ENCODE peak calls at places on chromosomes 6 and 20, in six cellular contexts. One of them, this sample, is unnamed.

GRCh38 chr20:38109657-38110524 is 55.2 kb downstream of the TGM2 start:
- DNase-seq in AG20443: peak
- DNase-seq in midbrain: no peak
- DNase-seq in activated CD8-positive, alpha-beta memory T cell treated with anti-CD3 and anti-CD28 coated beads, Interleukin-2, amount 50 U/mL, for 48 hours: no peak
- DNase-seq in mesendoderm: peak
- DNase-seq in amniotic stem cell: peak
- DNase-seq in this sample: peak

GRCh38 chr6:46927066-46927465 is 5.3 kb upstream of the ADGRF5 start:
- DNase-seq in AG20443: no peak
- DNase-seq in midbrain: no peak
- DNase-seq in activated CD8-positive, alpha-beta memory T cell treated with anti-CD3 and anti-CD28 coated beads, Interleukin-2, amount 50 U/mL, for 48 hours: no peak
- DNase-seq in mesendoderm: no peak
- DNase-seq in amniotic stem cell: no peak
- DNase-seq in this sample: no peak

GRCh38 chr6:118580585-118581419 is 32.7 kb downstream of the PLN start:
- DNase-seq in AG20443: peak
- DNase-seq in midbrain: peak
- DNase-seq in activated CD8-positive, alpha-beta memory T cell treated with anti-CD3 and anti-CD28 coated beads, Interleukin-2, amount 50 U/mL, for 48 hours: no peak
- DNase-seq in mesendoderm: peak
- DNase-seq in amniotic stem cell: peak
- DNase-seq in this sample: no peak

GRCh38 chr6:31203345-31203979 is 33.0 kb upstream of the POU5F1 start:
- DNase-seq in AG20443: peak
- DNase-seq in midbrain: no peak
- DNase-seq in activated CD8-positive, alpha-beta memory T cell treated with anti-CD3 and anti-CD28 coated beads, Interleukin-2, amount 50 U/mL, for 48 hours: peak
- DNase-seq in mesendoderm: peak
- DNase-seq in amniotic stem cell: peak
- DNase-seq in this sample: no peak

GRCh38 chr6:146887447-146888077 is 288.8 kb downstream of the ADGB start:
- DNase-seq in AG20443: no peak
- DNase-seq in midbrain: no peak
- DNase-seq in activated CD8-positive, alpha-beta memory T cell treated with anti-CD3 and anti-CD28 coated beads, Interleukin-2, amount 50 U/mL, for 48 hours: no peak
- DNase-seq in mesendoderm: peak
- DNase-seq in amniotic stem cell: no peak
- DNase-seq in this sample: no peak

GRCh38 chr6:10558575-10558974 is 37.4 kb downstream of the GCNT2 start:
- DNase-seq in AG20443: no peak
- DNase-seq in midbrain: peak
- DNase-seq in activated CD8-positive, alpha-beta memory T cell treated with anti-CD3 and anti-CD28 coated beads, Interleukin-2, amount 50 U/mL, for 48 hours: no peak
- DNase-seq in mesendoderm: peak
- DNase-seq in amniotic stem cell: no peak
- DNase-seq in this sample: no peak

GRCh38 chr20:49187330-49188100 is 619 bp downstream of the STAU1 start:
- DNase-seq in AG20443: peak
- DNase-seq in midbrain: no peak
- DNase-seq in activated CD8-positive, alpha-beta memory T cell treated with anti-CD3 and anti-CD28 coated beads, Interleukin-2, amount 50 U/mL, for 48 hours: peak
- DNase-seq in mesendoderm: peak
- DNase-seq in amniotic stem cell: no peak
- DNase-seq in this sample: no peak

GRCh38 chr6:130223508-130223907 is 757 bp upstream of the SAMD3 start:
- DNase-seq in AG20443: no peak
- DNase-seq in midbrain: no peak
- DNase-seq in activated CD8-positive, alpha-beta memory T cell treated with anti-CD3 and anti-CD28 coated beads, Interleukin-2, amount 50 U/mL, for 48 hours: peak
- DNase-seq in mesendoderm: no peak
- DNase-seq in amniotic stem cell: no peak
- DNase-seq in this sample: no peak

GRCh38 chr20:45592574-45593189 is 13.6 kb upstream of the WFDC8 start:
- DNase-seq in AG20443: peak
- DNase-seq in midbrain: peak
- DNase-seq in activated CD8-positive, alpha-beta memory T cell treated with anti-CD3 and anti-CD28 coated beads, Interleukin-2, amount 50 U/mL, for 48 hours: no peak
- DNase-seq in mesendoderm: peak
- DNase-seq in amniotic stem cell: no peak
- DNase-seq in this sample: no peak

GRCh38 chr6:34515473-34516387 is 40.4 kb downstream of the SPDEF start:
- DNase-seq in AG20443: no peak
- DNase-seq in midbrain: no peak
- DNase-seq in activated CD8-positive, alpha-beta memory T cell treated with anti-CD3 and anti-CD28 coated beads, Interleukin-2, amount 50 U/mL, for 48 hours: no peak
- DNase-seq in mesendoderm: no peak
- DNase-seq in amniotic stem cell: no peak
- DNase-seq in this sample: no peak

GRCh38 chr6:34174846-34175399 is 29.0 kb upstream of the GRM4 start:
- DNase-seq in AG20443: no peak
- DNase-seq in midbrain: no peak
- DNase-seq in activated CD8-positive, alpha-beta memory T cell treated with anti-CD3 and anti-CD28 coated beads, Interleukin-2, amount 50 U/mL, for 48 hours: peak
- DNase-seq in mesendoderm: no peak
- DNase-seq in amniotic stem cell: no peak
- DNase-seq in this sample: no peak

GRCh38 chr20:31747640-31748039 is 8.6 kb downstream of the TPX2 start:
- DNase-seq in AG20443: peak
- DNase-seq in midbrain: no peak
- DNase-seq in activated CD8-positive, alpha-beta memory T cell treated with anti-CD3 and anti-CD28 coated beads, Interleukin-2, amount 50 U/mL, for 48 hours: no peak
- DNase-seq in mesendoderm: peak
- DNase-seq in amniotic stem cell: no peak
- DNase-seq in this sample: no peak

GRCh38 chr6:84422380-84422968 is 195.0 kb upstream of the CEP162 start:
- DNase-seq in AG20443: no peak
- DNase-seq in midbrain: peak
- DNase-seq in activated CD8-positive, alpha-beta memory T cell treated with anti-CD3 and anti-CD28 coated beads, Interleukin-2, amount 50 U/mL, for 48 hours: peak
- DNase-seq in mesendoderm: peak
- DNase-seq in amniotic stem cell: peak
- DNase-seq in this sample: peak

GRCh38 chr6:45569210-45569945 is 191.6 kb upstream of the SUPT3H start:
- DNase-seq in AG20443: peak
- DNase-seq in midbrain: peak
- DNase-seq in activated CD8-positive, alpha-beta memory T cell treated with anti-CD3 and anti-CD28 coated beads, Interleukin-2, amount 50 U/mL, for 48 hours: no peak
- DNase-seq in mesendoderm: no peak
- DNase-seq in amniotic stem cell: no peak
- DNase-seq in this sample: no peak

GRCh38 chr20:13934992-13935894 is 55.2 kb downstream of the SEL1L2 start:
- DNase-seq in AG20443: peak
- DNase-seq in midbrain: no peak
- DNase-seq in activated CD8-positive, alpha-beta memory T cell treated with anti-CD3 and anti-CD28 coated beads, Interleukin-2, amount 50 U/mL, for 48 hours: no peak
- DNase-seq in mesendoderm: no peak
- DNase-seq in amniotic stem cell: no peak
- DNase-seq in this sample: no peak

GRCh38 chr6:98977606-98978292 is 30.0 kb upstream of the FBXL4 start:
- DNase-seq in AG20443: no peak
- DNase-seq in midbrain: peak
- DNase-seq in activated CD8-positive, alpha-beta memory T cell treated with anti-CD3 and anti-CD28 coated beads, Interleukin-2, amount 50 U/mL, for 48 hours: no peak
- DNase-seq in mesendoderm: no peak
- DNase-seq in amniotic stem cell: no peak
- DNase-seq in this sample: no peak

GRCh38 chr20:46772901-46773300 is 63.5 kb downstream of the SLC2A10 start:
- DNase-seq in AG20443: no peak
- DNase-seq in midbrain: no peak
- DNase-seq in activated CD8-positive, alpha-beta memory T cell treated with anti-CD3 and anti-CD28 coated beads, Interleukin-2, amount 50 U/mL, for 48 hours: no peak
- DNase-seq in mesendoderm: peak
- DNase-seq in amniotic stem cell: no peak
- DNase-seq in this sample: no peak

GRCh38 chr20:24379116-24379927 is 90.1 kb upstream of the SYNDIG1 start:
- DNase-seq in AG20443: peak
- DNase-seq in midbrain: peak
- DNase-seq in activated CD8-positive, alpha-beta memory T cell treated with anti-CD3 and anti-CD28 coated beads, Interleukin-2, amount 50 U/mL, for 48 hours: no peak
- DNase-seq in mesendoderm: peak
- DNase-seq in amniotic stem cell: no peak
- DNase-seq in this sample: peak

GRCh38 chr20:3248993-3249347 is 10.0 kb upstream of the SLC4A11 start:
- DNase-seq in AG20443: peak
- DNase-seq in midbrain: no peak
- DNase-seq in activated CD8-positive, alpha-beta memory T cell treated with anti-CD3 and anti-CD28 coated beads, Interleukin-2, amount 50 U/mL, for 48 hours: no peak
- DNase-seq in mesendoderm: no peak
- DNase-seq in amniotic stem cell: no peak
- DNase-seq in this sample: no peak

GRCh38 chr6:166269301-166270039 is 38.7 kb downstream of the PRR18 start:
- DNase-seq in AG20443: no peak
- DNase-seq in midbrain: no peak
- DNase-seq in activated CD8-positive, alpha-beta memory T cell treated with anti-CD3 and anti-CD28 coated beads, Interleukin-2, amount 50 U/mL, for 48 hours: no peak
- DNase-seq in mesendoderm: no peak
- DNase-seq in amniotic stem cell: no peak
- DNase-seq in this sample: no peak

GRCh38 chr6:152329640-152330202 is 307.4 kb downstream of the SYNE1 start:
- DNase-seq in AG20443: no peak
- DNase-seq in midbrain: no peak
- DNase-seq in activated CD8-positive, alpha-beta memory T cell treated with anti-CD3 and anti-CD28 coated beads, Interleukin-2, amount 50 U/mL, for 48 hours: no peak
- DNase-seq in mesendoderm: no peak
- DNase-seq in amniotic stem cell: no peak
- DNase-seq in this sample: no peak

GRCh38 chr6:164072240-164072666 is 657.7 kb downstream of the QKI start:
- DNase-seq in AG20443: no peak
- DNase-seq in midbrain: no peak
- DNase-seq in activated CD8-positive, alpha-beta memory T cell treated with anti-CD3 and anti-CD28 coated beads, Interleukin-2, amount 50 U/mL, for 48 hours: no peak
- DNase-seq in mesendoderm: no peak
- DNase-seq in amniotic stem cell: no peak
- DNase-seq in this sample: no peak

GRCh38 chr6:46651006-46651405 is 1.6 kb downstream of the CYP39A1 start:
- DNase-seq in AG20443: no peak
- DNase-seq in midbrain: no peak
- DNase-seq in activated CD8-positive, alpha-beta memory T cell treated with anti-CD3 and anti-CD28 coated beads, Interleukin-2, amount 50 U/mL, for 48 hours: no peak
- DNase-seq in mesendoderm: no peak
- DNase-seq in amniotic stem cell: no peak
- DNase-seq in this sample: no peak

GRCh38 chr6:131831392-131831791 is 23.6 kb downstream of the ENPP1 start:
- DNase-seq in AG20443: peak
- DNase-seq in midbrain: no peak
- DNase-seq in activated CD8-positive, alpha-beta memory T cell treated with anti-CD3 and anti-CD28 coated beads, Interleukin-2, amount 50 U/mL, for 48 hours: no peak
- DNase-seq in mesendoderm: no peak
- DNase-seq in amniotic stem cell: no peak
- DNase-seq in this sample: no peak

GRCh38 chr6:10977231-10977968 is 66.7 kb downstream of the ELOVL2 start:
- DNase-seq in AG20443: no peak
- DNase-seq in midbrain: no peak
- DNase-seq in activated CD8-positive, alpha-beta memory T cell treated with anti-CD3 and anti-CD28 coated beads, Interleukin-2, amount 50 U/mL, for 48 hours: no peak
- DNase-seq in mesendoderm: peak
- DNase-seq in amniotic stem cell: no peak
- DNase-seq in this sample: no peak

GRCh38 chr6:15274696-15275387 is 29.0 kb downstream of the JARID2 start:
- DNase-seq in AG20443: no peak
- DNase-seq in midbrain: no peak
- DNase-seq in activated CD8-positive, alpha-beta memory T cell treated with anti-CD3 and anti-CD28 coated beads, Interleukin-2, amount 50 U/mL, for 48 hours: no peak
- DNase-seq in mesendoderm: peak
- DNase-seq in amniotic stem cell: no peak
- DNase-seq in this sample: no peak

GRCh38 chr6:138307816-138308727 is 69.6 kb upstream of the SMIM28 start:
- DNase-seq in AG20443: peak
- DNase-seq in midbrain: peak
- DNase-seq in activated CD8-positive, alpha-beta memory T cell treated with anti-CD3 and anti-CD28 coated beads, Interleukin-2, amount 50 U/mL, for 48 hours: no peak
- DNase-seq in mesendoderm: no peak
- DNase-seq in amniotic stem cell: no peak
- DNase-seq in this sample: no peak

GRCh38 chr6:112503210-112503609 is 156.1 kb downstream of the RFPL4B start:
- DNase-seq in AG20443: peak
- DNase-seq in midbrain: peak
- DNase-seq in activated CD8-positive, alpha-beta memory T cell treated with anti-CD3 and anti-CD28 coated beads, Interleukin-2, amount 50 U/mL, for 48 hours: no peak
- DNase-seq in mesendoderm: peak
- DNase-seq in amniotic stem cell: no peak
- DNase-seq in this sample: no peak

GRCh38 chr20:53827996-53828672 is 234.5 kb upstream of the ZNF217 start:
- DNase-seq in AG20443: peak
- DNase-seq in midbrain: no peak
- DNase-seq in activated CD8-positive, alpha-beta memory T cell treated with anti-CD3 and anti-CD28 coated beads, Interleukin-2, amount 50 U/mL, for 48 hours: no peak
- DNase-seq in mesendoderm: peak
- DNase-seq in amniotic stem cell: peak
- DNase-seq in this sample: no peak

GRCh38 chr6:46293641-46294316 is 123.0 kb upstream of the ENPP5 start:
- DNase-seq in AG20443: no peak
- DNase-seq in midbrain: no peak
- DNase-seq in activated CD8-positive, alpha-beta memory T cell treated with anti-CD3 and anti-CD28 coated beads, Interleukin-2, amount 50 U/mL, for 48 hours: no peak
- DNase-seq in mesendoderm: no peak
- DNase-seq in amniotic stem cell: no peak
- DNase-seq in this sample: no peak